ENCODE peak calls at places on chromosome 7, in nine cellular contexts. U, X, R, H, W, S, K, G and P are unnamed samples.

GRCh38 chr7:114759347-114760062 is 162.4 kb upstream of the MDFIC start:
- DNase-seq in U (peak; percentile 73), X (peak; percentile 22), W (no peak), R (no peak), G (no peak), H (no peak), S (no peak), K (peak; percentile 2), P (no peak)

GRCh38 chr7:57179776-57180415 is 47.7 kb upstream of the ZNF479 start:
- DNase-seq in R (no peak), H (no peak), G (no peak), X (no peak), U (no peak), S (peak; percentile 37), K (no peak), W (no peak), P (peak; percentile 79)

GRCh38 chr7:8109196-8110022 is 140.8 kb downstream of the GLCCI1 start:
- DNase-seq in R (no peak), H (no peak), K (peak; percentile 21), S (no peak), G (no peak), W (no peak), U (peak; percentile 66), X (peak; percentile 50), P (no peak)

GRCh38 chr7:116052006-116052405 is 21.4 kb upstream of the TFEC start:
- DNase-seq in W (no peak), R (no peak), U (peak; percentile 50), G (no peak), H (no peak), S (no peak), K (peak; percentile 25), X (no peak), P (no peak)

GRCh38 chr7:1085910-1086421 is 1.9 kb upstream of the GPER1 start:
- DNase-seq in G (no peak), H (no peak), R (no peak), X (no peak), W (no peak), K (peak; percentile 61), S (no peak), U (peak; percentile 61), P (no peak)

GRCh38 chr7:137948083-137948844 is 53.6 kb downstream of the CREB3L2 start:
- DNase-seq in H (no peak), K (no peak), R (no peak), W (no peak), G (no peak), U (no peak), S (no peak), X (no peak), P (no peak)

GRCh38 chr7:118288098-118288497 is 63.6 kb downstream of the ANKRD7 start:
- DNase-seq in U (no peak), K (no peak), G (no peak), S (no peak), X (no peak), W (peak; percentile 22), H (no peak), R (no peak), P (no peak)

GRCh38 chr7:50620418-50620817 is 55.2 kb upstream of the DDC start:
- DNase-seq in S (no peak), X (no peak), R (no peak), K (no peak), W (no peak), U (no peak), G (no peak), H (no peak), P (no peak)

GRCh38 chr7:7426686-7427085 is 109.0 kb downstream of the COL28A1 start:
- DNase-seq in W (no peak), S (no peak), K (peak; percentile 30), G (no peak), X (no peak), H (no peak), R (no peak), U (no peak), P (no peak)

GRCh38 chr7:130971297-130971696 is 237.3 kb upstream of the KLF14 start:
- DNase-seq in H (no peak), U (no peak), G (peak; percentile 50), W (no peak), K (no peak), X (no peak), R (no peak), S (no peak), P (no peak)

DNA sequence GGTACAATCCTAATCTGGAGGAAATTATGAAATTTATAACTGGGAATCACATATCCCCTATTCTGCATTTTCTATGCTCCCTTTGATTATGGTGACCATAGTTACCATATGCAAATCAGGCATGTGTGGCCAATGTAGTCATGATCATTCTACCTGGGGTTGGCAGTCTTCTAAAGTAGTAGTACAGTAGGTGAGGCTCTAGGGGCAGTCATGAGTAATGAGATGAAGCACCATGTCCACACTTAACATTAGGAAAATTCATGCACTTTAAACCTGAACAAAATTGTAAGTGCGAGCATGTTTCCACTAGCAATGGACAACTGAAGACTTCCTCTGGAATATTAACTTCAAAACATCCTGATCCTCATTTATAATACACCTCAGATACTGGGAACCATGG is 545.9 kb downstream of the SUGCT start:
- DNase-seq in S (no peak), R (no peak), W (peak; percentile 69), X (no peak), H (no peak), G (no peak), U (peak; percentile 24), K (peak; percentile 47), P (no peak)
- TF ChIP-seq CTCF in S (peak; percentile 33), R (peak; percentile 10), W (peak; percentile 65), X (no peak), H (peak; percentile 38), G (no peak), U (peak; percentile 25), K (peak; percentile 50), P (peak; percentile 46)

DNA sequence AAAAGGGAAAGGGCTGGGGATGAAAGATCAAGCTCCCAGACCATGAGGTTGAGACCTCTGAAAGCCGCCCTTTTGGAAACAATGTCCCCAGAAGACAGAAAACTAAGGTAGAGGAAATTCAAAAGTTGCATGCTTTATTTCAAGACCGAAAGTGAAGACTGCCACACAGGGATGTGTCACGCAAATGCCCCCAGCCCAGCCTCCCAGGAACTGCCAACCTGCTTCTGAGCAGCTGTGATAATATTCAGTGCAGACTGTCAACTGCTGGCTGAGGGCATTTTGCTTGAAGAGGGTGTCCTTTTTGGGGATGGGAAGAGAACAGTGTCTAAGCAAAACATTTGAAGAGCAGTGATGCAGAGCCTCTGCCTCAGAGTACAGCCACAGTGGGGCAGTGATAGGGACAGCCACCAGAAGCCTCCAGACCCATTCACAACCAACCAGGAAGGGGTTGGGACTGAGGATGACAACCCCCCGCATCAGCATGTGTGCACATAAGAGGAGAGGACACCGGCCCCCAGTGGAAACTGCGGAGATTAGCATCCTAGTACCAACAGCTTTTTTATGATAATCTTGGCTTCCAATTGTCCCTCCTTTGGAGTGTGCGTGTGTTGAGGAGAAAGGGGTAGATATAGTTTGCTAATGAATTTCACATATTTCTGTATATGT is 34.7 kb upstream of the NFE2L3 start:
- DNase-seq in G (no peak), W (peak; percentile 25), X (no peak), U (no peak), R (no peak), K (no peak), H (no peak), S (no peak), P (no peak)
- TF ChIP-seq CTCF in G (no peak), W (no peak), X (no peak), U (no peak), R (no peak), K (no peak), H (no peak), S (no peak), P (no peak)

GRCh38 chr7:139600306-139600705 is 76.8 kb downstream of the CLEC2L start:
- DNase-seq in S (no peak), H (no peak), G (no peak), R (no peak), K (peak; percentile 14), X (no peak), U (no peak), W (no peak), P (no peak)

GRCh38 chr7:139601176-139601575 is 77.7 kb downstream of the CLEC2L start:
- DNase-seq in S (no peak), W (no peak), X (no peak), H (no peak), U (no peak), G (no peak), R (no peak), K (no peak), P (no peak)

GRCh38 chr7:139603896-139604295 is 80.4 kb downstream of the CLEC2L start:
- DNase-seq in G (no peak), S (no peak), H (no peak), R (peak; percentile 53), X (no peak), K (no peak), W (no peak), U (no peak), P (no peak)

GRCh38 chr7:139603282-139603681 is 79.8 kb downstream of the CLEC2L start:
- DNase-seq in G (no peak), W (no peak), R (no peak), U (no peak), H (no peak), X (no peak), S (no peak), K (no peak), P (no peak)

DNA sequence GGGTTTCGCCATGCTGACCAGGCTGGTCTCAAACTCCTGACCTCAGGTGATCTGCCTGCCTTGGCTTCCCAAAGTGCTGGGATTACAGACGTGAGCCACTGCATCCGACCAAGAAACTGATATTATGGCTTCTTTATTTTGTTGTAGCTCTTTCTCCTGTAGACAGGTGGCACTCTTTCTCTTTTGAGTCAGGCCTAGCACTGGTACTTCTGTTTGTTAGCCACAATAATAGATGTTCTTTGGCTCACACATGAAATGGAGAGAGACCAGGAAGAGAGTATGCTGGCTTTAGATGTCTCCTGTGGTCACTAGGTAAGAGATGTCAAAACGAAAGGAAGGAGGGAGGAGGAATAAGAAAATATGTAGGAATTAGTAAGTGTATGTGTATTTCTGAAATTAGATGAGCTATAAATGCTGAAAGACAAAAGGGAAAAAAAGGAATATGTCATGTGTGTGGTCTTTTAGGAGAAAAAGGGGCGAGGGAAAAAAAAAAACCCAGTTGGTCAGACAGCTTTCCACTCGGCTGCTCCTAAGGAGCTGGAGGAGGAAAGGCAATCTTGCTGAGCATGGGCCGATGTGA is 78.7 kb downstream of the CLEC2L start:
- DNase-seq in G (no peak), U (peak; percentile 53), X (peak; percentile 59), H (no peak), W (peak; percentile 48), S (no peak), K (peak; percentile 54), R (no peak), P (no peak)
- TF ChIP-seq CTCF in G (peak; percentile 57), U (peak; percentile 48), X (peak; percentile 47), H (peak; percentile 69), W (peak; percentile 68), S (peak; percentile 38), K (peak; percentile 59), R (peak; percentile 39), P (peak; percentile 73)

DNA sequence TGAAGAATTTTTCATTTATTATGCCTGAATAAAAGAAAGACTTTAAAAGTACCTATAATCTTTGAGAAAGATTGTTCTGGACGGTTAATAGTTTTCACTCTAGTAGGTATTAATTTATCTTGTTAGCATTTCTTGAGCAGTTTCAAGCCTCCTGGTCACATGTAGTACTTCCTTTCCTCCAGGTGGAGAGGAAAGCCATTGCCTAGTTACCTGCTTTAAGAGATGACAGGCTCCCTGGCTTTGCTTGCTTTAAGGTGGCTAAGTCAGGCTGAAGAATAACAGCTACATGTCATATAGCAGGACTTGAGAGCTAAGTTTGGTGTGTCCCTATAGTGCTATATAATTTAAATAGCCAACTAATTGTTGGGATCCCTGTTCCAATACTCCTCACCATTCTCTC is 160.2 kb downstream of the CDK14 start:
- DNase-seq in K (no peak), R (no peak), X (no peak), U (no peak), H (no peak), W (no peak), G (no peak), S (no peak), P (no peak)
- TF ChIP-seq CTCF in K (no peak), R (no peak), X (no peak), U (no peak), H (no peak), W (no peak), G (no peak), S (no peak), P (no peak)